ENCODE peak calls at places on chromosomes 7 and 10, in four cellular contexts. K is A549, M is transverse colon, Z is body of pancreas. F is an unnamed sample.

GRCh38 chr10:14074062-14074884 is 256.5 kb downstream of the FRMD4A start:
- DNase-seq in K (peak), M (peak), Z (peak), F (peak)

GRCh38 chr7:55134786-55135185 is 116.0 kb downstream of the EGFR start:
- DNase-seq in K (no peak), M (no peak), Z (no peak), F (no peak)

GRCh38 chr7:50856231-50856630 is 73.5 kb upstream of the GRB10 start:
- DNase-seq in K (no peak), M (no peak), Z (no peak), F (no peak)

GRCh38 chr10:74863508-74863907 is 37.1 kb downstream of the KAT6B start:
- DNase-seq in K (no peak), M (no peak), Z (no peak), F (no peak)

GRCh38 chr10:91185239-91185875 is 35.1 kb upstream of the PCGF5 start:
- DNase-seq in K (peak), M (no peak), Z (no peak), F (peak)

GRCh38 chr10:55449981-55450380 is 649.0 kb upstream of the PCDH15 start:
- DNase-seq in K (no peak), M (no peak), Z (no peak), F (no peak)

GRCh38 chr10:14698487-14699170 is 76.1 kb downstream of the FAM107B start:
- DNase-seq in K (no peak), M (no peak), Z (no peak), F (peak)

GRCh38 chr10:15658099-15658702 is 61.5 kb downstream of the ITGA8 start:
- DNase-seq in K (no peak), M (no peak), Z (no peak), F (no peak)

GRCh38 chr7:72080865-72081264 is 331.3 kb downstream of the CALN1 start:
- DNase-seq in K (no peak), M (no peak), Z (no peak), F (no peak)

GRCh38 chr10:36476399-36476798 is 649.0 kb upstream of the ANKRD30A start:
- DNase-seq in K (no peak), M (no peak), Z (no peak), F (no peak)

GRCh38 chr7:29384277-29384676 is 179.4 kb upstream of the PRR15 start:
- DNase-seq in K (no peak), M (no peak), Z (no peak), F (no peak)

GRCh38 chr10:50234486-50234885 is 16.8 kb downstream of the ASAH2 start:
- DNase-seq in K (no peak), M (no peak), Z (no peak), F (no peak)

GRCh38 chr7:158257516-158258410 is 329.9 kb downstream of the PTPRN2 start:
- DNase-seq in K (no peak), M (no peak), Z (no peak), F (no peak)

GRCh38 chr10:116608683-116609594 is 11.8 kb upstream of the PNLIPRP2 start:
- DNase-seq in K (no peak), M (no peak), Z (peak), F (no peak)

DNA sequence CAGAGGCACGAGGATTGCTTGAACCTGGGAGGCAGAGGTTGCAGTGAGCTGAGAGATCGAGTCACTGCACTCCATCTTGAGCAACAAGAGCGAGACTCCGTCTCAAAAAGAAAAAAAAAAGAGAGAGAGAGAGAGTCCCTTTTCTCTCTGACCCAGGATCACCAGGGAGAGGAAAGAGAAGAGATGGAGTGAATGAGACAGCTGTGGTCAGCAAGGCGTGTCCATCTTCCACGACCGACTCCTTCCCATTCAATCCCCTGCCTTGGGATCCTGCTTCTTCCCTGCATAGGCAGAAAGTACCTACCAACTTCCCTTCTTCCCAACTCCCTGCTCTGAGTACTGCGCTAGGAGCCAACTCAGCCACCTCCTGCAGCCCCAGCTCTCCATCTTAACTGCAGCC is 5.2 kb upstream of the ZAN start:
- DNase-seq in K (no peak), M (no peak), Z (no peak), F (no peak)
- H3K4me3 ChIP-seq in K (no peak), M (no peak), Z (no peak), F (no peak)

GRCh38 chr10:97298223-97298571 is 5.8 kb upstream of the ARHGAP19 start:
- DNase-seq in K (no peak), M (no peak), Z (no peak), F (no peak)
- H3K27ac ChIP-seq in K (peak), M (no peak), Z (peak), F (no peak)

GRCh38 chr10:78736926-78737618 is 331.7 kb upstream of the ZMIZ1 start:
- DNase-seq in K (no peak), M (no peak), Z (no peak), F (no peak)

GRCh38 chr10:78739411-78740053 is 329.2 kb upstream of the ZMIZ1 start:
- DNase-seq in K (no peak), M (no peak), Z (no peak), F (no peak)

GRCh38 chr10:78738861-78739260 is 329.9 kb upstream of the ZMIZ1 start:
- DNase-seq in K (no peak), M (no peak), Z (no peak), F (no peak)

GRCh38 chr10:78738457-78738856 is 330.3 kb upstream of the ZMIZ1 start:
- DNase-seq in K (no peak), M (no peak), Z (no peak), F (no peak)

DNA sequence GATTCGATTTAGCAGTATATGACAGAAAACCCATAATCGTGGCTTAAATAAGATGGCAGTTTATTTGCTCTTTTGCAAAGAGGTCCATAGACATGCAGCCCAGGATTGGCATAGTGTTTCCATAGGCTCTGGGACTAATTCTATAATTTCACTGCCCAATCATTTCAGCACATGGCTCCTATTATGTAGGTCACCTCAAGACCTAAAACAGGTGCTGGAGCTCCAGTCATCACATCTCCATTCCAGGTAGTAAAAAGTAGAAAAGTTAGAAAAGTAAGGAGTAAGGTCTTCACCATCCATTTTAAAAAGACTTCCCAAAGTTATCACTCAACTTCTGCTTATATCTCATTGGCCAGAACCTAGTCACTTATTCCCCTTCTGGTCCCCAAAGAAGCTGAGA is 330.9 kb upstream of the ZMIZ1 start:
- DNase-seq in K (no peak), M (no peak), Z (no peak), F (no peak)
- TF ChIP-seq POLR2A in K (no peak), M (no peak), Z (no peak), F (no peak)

DNA sequence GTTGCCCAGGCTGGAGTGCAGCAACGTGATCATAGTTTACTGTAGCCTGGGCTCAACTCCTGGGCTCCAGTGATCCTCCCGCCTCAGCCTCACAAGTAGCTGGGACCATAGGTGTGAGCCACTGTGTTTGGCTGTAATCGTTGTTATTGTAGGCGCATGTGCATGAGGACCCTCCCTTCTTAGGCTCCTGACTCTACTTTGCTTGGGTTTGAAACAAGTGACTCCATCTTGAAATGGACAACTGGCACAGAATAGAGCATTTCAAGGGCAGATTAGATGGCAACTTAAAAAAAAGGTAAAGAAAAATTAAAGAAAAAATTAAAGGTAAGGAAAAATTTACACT is 15.4 kb upstream of the GIMAP8 start:
- DNase-seq in K (no peak), M (no peak), Z (no peak), F (no peak)
- H3K4me3 ChIP-seq in K (no peak), M (no peak), Z (no peak), F (no peak)